ENCODE peak calls at places on chromosome 7, in nine cellular contexts. B, T, A, Z, S, N, H, F and K are unnamed samples.

GRCh38 chr7:132255898-132256297 is 320.4 kb downstream of the PLXNA4 start:
- DNase-seq in B (peak), S (no peak), A (no peak), H (no peak), Z (no peak), N (peak), T (no peak), F (no peak), K (peak)

GRCh38 chr7:134458806-134459698 is at the start of gene AKR1B1:
- DNase-seq in Z (peak), T (peak), A (peak), N (peak), B (peak), F (peak), H (peak), S (peak), K (peak)

GRCh38 chr7:19749658-19750057 is 23.8 kb downstream of the TMEM196 start:
- DNase-seq in S (no peak), B (peak), T (no peak), Z (no peak), N (peak), F (no peak), A (no peak), H (peak), K (no peak)

GRCh38 chr7:105309235-105310156 is 79.2 kb downstream of the SRPK2 start:
- DNase-seq in F (no peak), A (no peak), N (no peak), H (no peak), S (no peak), Z (no peak), B (no peak), T (no peak), K (no peak)

GRCh38 chr7:127396184-127396583 is 3.7 kb upstream of the ZNF800 start:
- DNase-seq in H (no peak), B (peak), F (no peak), Z (no peak), T (no peak), N (peak), A (no peak), S (no peak), K (peak)

GRCh38 chr7:129830949-129831348 is 121.8 kb downstream of the UBE2H start:
- DNase-seq in Z (no peak), F (no peak), A (no peak), H (no peak), T (no peak), B (no peak), N (no peak), S (no peak), K (no peak)

GRCh38 chr7:33807779-33808482 is 97.4 kb upstream of the BMPER start:
- DNase-seq in B (peak), N (peak), A (peak), T (peak), Z (peak), H (peak), F (peak), S (peak), K (no peak)

GRCh38 chr7:8103282-8103681 is 134.7 kb downstream of the GLCCI1 start:
- DNase-seq in T (no peak), Z (no peak), S (no peak), B (no peak), A (no peak), N (no peak), H (no peak), F (no peak), K (no peak)

GRCh38 chr7:128835790-128836641 is 5.8 kb downstream of the FLNC start:
- DNase-seq in S (no peak), N (peak), T (no peak), F (no peak), Z (no peak), A (no peak), H (peak), B (peak), K (no peak)

GRCh38 chr7:148623586-148624282 is 33.2 kb downstream of the C7orf33 start:
- DNase-seq in F (no peak), T (no peak), H (peak), S (no peak), N (peak), Z (no peak), B (peak), A (peak), K (peak)

GRCh38 chr7:116726149-116726548 is 54.2 kb downstream of the MET start:
- DNase-seq in Z (no peak), F (no peak), S (no peak), A (no peak), N (no peak), T (no peak), B (no peak), H (no peak), K (no peak)

DNA sequence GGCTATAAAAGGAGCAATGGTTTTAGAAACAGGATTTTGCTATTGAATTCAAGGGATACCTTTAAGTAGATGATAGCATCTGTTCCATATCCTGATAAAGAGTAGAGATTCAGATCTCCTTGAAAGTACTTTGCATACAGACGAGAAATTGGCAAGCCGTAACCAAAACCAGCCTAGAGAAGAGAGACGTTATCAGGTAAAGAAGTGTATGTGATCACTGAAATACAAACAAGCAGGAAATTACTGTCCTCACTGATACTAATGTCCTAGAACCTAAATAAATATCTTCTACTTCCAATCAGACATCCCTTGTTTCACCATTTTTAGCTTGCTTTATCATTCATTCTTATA is 9.4 kb downstream of the PDK4 start:
- DNase-seq in T (no peak), S (no peak), A (no peak), B (no peak), Z (no peak), N (no peak), H (no peak), F (no peak), K (no peak)
- H3K4me3 ChIP-seq in T (no peak), S (no peak), A (no peak), B (no peak), Z (no peak), N (no peak), H (no peak), F (no peak), K (no peak)

DNA sequence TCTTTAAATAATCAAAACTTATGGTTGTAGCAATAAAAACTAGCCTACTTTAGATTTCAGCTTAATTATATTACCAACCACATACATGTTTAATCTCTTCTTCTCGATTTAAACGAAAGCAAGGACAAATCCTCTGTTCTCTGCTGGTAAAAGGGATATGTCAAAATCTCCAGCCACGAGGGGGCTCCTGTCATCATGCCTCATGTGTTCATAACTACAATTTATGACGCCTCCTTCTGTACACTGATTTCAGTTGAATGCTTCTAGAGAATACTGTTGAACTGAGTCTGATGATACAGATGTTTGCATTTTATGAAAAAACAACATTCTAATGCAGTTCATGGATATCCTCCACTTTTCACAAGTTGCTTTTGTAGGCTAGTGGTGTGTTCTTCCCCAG is 220.0 kb upstream of the DPP6 start:
- DNase-seq in F (no peak), T (no peak), Z (no peak), H (no peak), N (no peak), A (no peak), S (no peak), B (no peak), K (no peak)
- TF ChIP-seq CTCF in F (no peak), T (no peak), Z (no peak), H (no peak), N (no peak), A (no peak), S (no peak), B (no peak), K (no peak)

DNA sequence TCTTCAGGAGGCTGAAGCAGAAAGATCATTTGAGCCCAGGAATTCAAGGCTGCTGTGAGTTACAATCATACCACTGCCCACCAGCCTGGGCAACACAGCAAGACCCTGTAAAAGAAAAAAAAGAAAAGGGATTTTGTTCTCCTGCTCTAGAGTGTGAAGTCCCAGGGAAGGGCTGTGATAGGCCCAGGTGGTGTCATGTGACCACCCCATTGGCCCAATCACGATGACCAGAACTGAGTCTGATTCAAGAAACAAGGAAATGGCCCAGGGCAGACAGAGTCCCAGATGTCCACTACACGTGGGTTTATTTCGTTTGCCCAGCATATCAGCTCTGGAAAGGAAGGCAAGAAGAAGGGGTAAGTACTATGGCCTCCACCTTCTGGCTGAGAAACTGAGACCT is 81.3 kb upstream of the CUX1 start:
- DNase-seq in A (no peak), N (no peak), F (no peak), S (no peak), B (no peak), H (no peak), Z (no peak), T (no peak), K (no peak)
- H3K4me3 ChIP-seq in A (no peak), N (no peak), F (no peak), S (no peak), B (no peak), H (no peak), Z (no peak), T (no peak), K (no peak)

GRCh38 chr7:23000597-23001360 is 13.2 kb downstream of the HYCC1 start:
- DNase-seq in H (no peak), T (no peak), F (no peak), N (no peak), Z (no peak), B (peak), A (no peak), S (no peak), K (no peak)
- TF ChIP-seq CTCF in H (no peak), T (no peak), F (no peak), N (no peak), Z (no peak), B (no peak), A (no peak), S (no peak), K (no peak)

GRCh38 chr7:101233907-101234547 is 3.6 kb downstream of the CLDN15 start:
- DNase-seq in N (no peak), F (no peak), S (no peak), H (no peak), T (no peak), A (no peak), B (no peak), Z (peak), K (no peak)

GRCh38 chr7:101235050-101235449 is 2.6 kb downstream of the CLDN15 start:
- DNase-seq in F (no peak), A (no peak), T (no peak), H (no peak), N (no peak), S (no peak), Z (peak), B (no peak), K (no peak)

GRCh38 chr7:101232141-101232821 is 5.3 kb downstream of the CLDN15 start:
- DNase-seq in F (peak), B (peak), S (no peak), T (no peak), N (no peak), Z (no peak), A (no peak), H (no peak), K (peak)

GRCh38 chr7:101234636-101235035 is 3.0 kb downstream of the CLDN15 start:
- DNase-seq in B (no peak), Z (peak), N (no peak), F (peak), S (no peak), A (no peak), H (no peak), T (no peak), K (no peak)

DNA sequence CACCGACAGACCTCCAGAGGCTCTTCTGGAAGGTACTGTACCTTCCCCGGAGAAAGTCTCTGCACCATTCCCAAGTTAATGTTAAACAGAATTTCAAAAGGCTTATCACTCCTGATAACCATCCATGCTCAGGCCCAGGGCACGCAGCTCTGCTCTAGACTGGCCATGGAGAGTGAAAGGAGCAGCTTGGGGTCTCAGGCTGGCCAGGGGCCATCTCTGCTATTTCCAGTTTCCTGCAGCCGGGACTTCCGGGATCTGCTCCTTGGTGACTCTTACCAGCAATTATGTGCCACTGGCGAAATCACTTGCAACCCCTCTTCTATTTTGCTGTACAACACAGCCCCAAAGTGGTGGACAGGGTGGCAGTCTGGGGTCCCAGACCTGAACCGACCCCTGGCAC is 6.0 kb downstream of the CLDN15 start:
- DNase-seq in S (no peak), B (peak), N (no peak), Z (no peak), T (no peak), F (no peak), H (no peak), A (no peak), K (no peak)
- H3K4me3 ChIP-seq in S (peak), B (no peak), N (no peak), Z (no peak), T (peak), F (no peak), H (no peak), A (no peak), K (no peak)

GRCh38 chr7:36289833-36290661 is 99.6 kb upstream of the ANLN start:
- DNase-seq in Z (no peak), N (no peak), A (no peak), S (peak), H (no peak), B (no peak), T (no peak), F (peak), K (no peak)
- TF ChIP-seq CTCF in Z (no peak), N (no peak), A (no peak), S (no peak), H (no peak), B (no peak), T (no peak), F (no peak), K (no peak)

GRCh38 chr7:24313777-24314176 is 29.8 kb downstream of the NPY start:
- DNase-seq in T (no peak), F (no peak), H (no peak), A (no peak), N (no peak), B (no peak), Z (no peak), S (no peak), K (peak)
- H3K4me3 ChIP-seq in T (no peak), F (no peak), H (no peak), A (no peak), N (no peak), B (no peak), Z (no peak), S (no peak), K (no peak)

GRCh38 chr7:42980514-42980913 is 48.3 kb downstream of the MRPL32 start:
- DNase-seq in S (no peak), B (no peak), H (no peak), F (no peak), T (no peak), A (no peak), N (no peak), Z (no peak), K (no peak)

GRCh38 chr7:42980084-42980483 is 47.9 kb downstream of the MRPL32 start:
- DNase-seq in S (no peak), A (no peak), H (no peak), T (no peak), Z (no peak), N (no peak), F (no peak), B (no peak), K (no peak)

GRCh38 chr7:42984137-42984536 is 52.0 kb downstream of the MRPL32 start:
- DNase-seq in F (no peak), T (no peak), B (no peak), Z (no peak), S (no peak), N (no peak), H (no peak), A (no peak), K (no peak)

GRCh38 chr7:42981595-42981994 is 49.4 kb downstream of the MRPL32 start:
- DNase-seq in A (no peak), Z (no peak), N (no peak), H (peak), T (no peak), F (no peak), S (no peak), B (peak), K (no peak)

GRCh38 chr7:42982604-42983115 is 50.5 kb downstream of the MRPL32 start:
- DNase-seq in T (no peak), F (no peak), N (no peak), S (no peak), H (no peak), B (no peak), Z (no peak), A (no peak), K (no peak)
- TF ChIP-seq CTCF in T (no peak), F (no peak), N (no peak), S (peak), H (no peak), B (no peak), Z (no peak), A (no peak), K (no peak)

GRCh38 chr7:95590387-95591248 is 5.7 kb downstream of the PDK4 start:
- DNase-seq in A (no peak), F (no peak), Z (no peak), T (no peak), N (peak), H (no peak), B (no peak), S (no peak), K (no peak)
- H3K4me3 ChIP-seq in A (no peak), F (peak), Z (no peak), T (peak), N (no peak), H (no peak), B (no peak), S (no peak), K (no peak)